ENCODE peak calls at places on chromosome 10, in eight cellular contexts. One of them, this sample, is unnamed.

GRCh38 chr10:30553018-30553624 is 76.4 kb downstream of the LYZL2 start:
- DNase-seq in NCI-H510A: no peak
- DNase-seq in NCI-H187: no peak
- DNase-seq in ovary: no peak
- DNase-seq in activated CD8-positive, alpha-beta T cell treated with anti-CD3 and anti-CD28 coated beads for 36 hours: no peak
- DNase-seq in Caki2: no peak
- DNase-seq in left colon: no peak
- DNase-seq in naive thymus-derived CD8-positive, alpha-beta T cell: no peak
- DNase-seq in this sample: no peak

GRCh38 chr10:119826777-119827176 is 45.9 kb downstream of the MCMBP start:
- DNase-seq in NCI-H510A: no peak
- DNase-seq in NCI-H187: no peak
- DNase-seq in ovary: no peak
- DNase-seq in activated CD8-positive, alpha-beta T cell treated with anti-CD3 and anti-CD28 coated beads for 36 hours: no peak
- DNase-seq in Caki2: no peak
- DNase-seq in left colon: no peak
- DNase-seq in naive thymus-derived CD8-positive, alpha-beta T cell: no peak
- DNase-seq in this sample: no peak

GRCh38 chr10:30013684-30014246 is 45.6 kb downstream of the JCAD start:
- DNase-seq in NCI-H510A: no peak
- DNase-seq in NCI-H187: no peak
- DNase-seq in ovary: peak; percentile 57
- DNase-seq in activated CD8-positive, alpha-beta T cell treated with anti-CD3 and anti-CD28 coated beads for 36 hours: no peak
- DNase-seq in Caki2: no peak
- DNase-seq in left colon: no peak
- DNase-seq in naive thymus-derived CD8-positive, alpha-beta T cell: no peak
- DNase-seq in this sample: no peak

GRCh38 chr10:114188876-114189275 is 9.7 kb downstream of the TDRD1 start:
- DNase-seq in NCI-H510A: no peak
- DNase-seq in NCI-H187: no peak
- DNase-seq in ovary: no peak
- DNase-seq in activated CD8-positive, alpha-beta T cell treated with anti-CD3 and anti-CD28 coated beads for 36 hours: no peak
- DNase-seq in Caki2: no peak
- DNase-seq in left colon: no peak
- DNase-seq in naive thymus-derived CD8-positive, alpha-beta T cell: no peak
- DNase-seq in this sample: no peak

GRCh38 chr10:124532106-124532641 is 70.6 kb downstream of the LHPP start:
- DNase-seq in NCI-H510A: no peak
- DNase-seq in NCI-H187: no peak
- DNase-seq in ovary: no peak
- DNase-seq in activated CD8-positive, alpha-beta T cell treated with anti-CD3 and anti-CD28 coated beads for 36 hours: no peak
- DNase-seq in Caki2: no peak
- DNase-seq in left colon: no peak
- DNase-seq in naive thymus-derived CD8-positive, alpha-beta T cell: no peak
- DNase-seq in this sample: no peak

GRCh38 chr10:92574545-92575377 is 868 bp upstream of the IDE start:
- DNase-seq in NCI-H510A: peak; percentile 69
- DNase-seq in NCI-H187: peak; percentile 44
- DNase-seq in ovary: no peak
- DNase-seq in activated CD8-positive, alpha-beta T cell treated with anti-CD3 and anti-CD28 coated beads for 36 hours: no peak
- DNase-seq in Caki2: no peak
- DNase-seq in left colon: no peak
- DNase-seq in naive thymus-derived CD8-positive, alpha-beta T cell: no peak
- DNase-seq in this sample: peak; percentile 70

GRCh38 chr10:17200035-17200884 is 1.2 kb downstream of the TRDMT1 start:
- DNase-seq in NCI-H510A: no peak
- DNase-seq in NCI-H187: no peak
- DNase-seq in ovary: no peak
- DNase-seq in activated CD8-positive, alpha-beta T cell treated with anti-CD3 and anti-CD28 coated beads for 36 hours: no peak
- DNase-seq in Caki2: no peak
- DNase-seq in left colon: no peak
- DNase-seq in naive thymus-derived CD8-positive, alpha-beta T cell: no peak
- DNase-seq in this sample: no peak

GRCh38 chr10:47287365-47287802 is 12.6 kb upstream of the GDF10 start:
- DNase-seq in NCI-H510A: no peak
- DNase-seq in NCI-H187: no peak
- DNase-seq in ovary: no peak
- DNase-seq in activated CD8-positive, alpha-beta T cell treated with anti-CD3 and anti-CD28 coated beads for 36 hours: no peak
- DNase-seq in Caki2: no peak
- DNase-seq in left colon: no peak
- DNase-seq in naive thymus-derived CD8-positive, alpha-beta T cell: no peak
- DNase-seq in this sample: no peak

GRCh38 chr10:106528702-106529101 is 635.8 kb downstream of the SORCS1 start:
- DNase-seq in NCI-H510A: no peak
- DNase-seq in NCI-H187: no peak
- DNase-seq in ovary: no peak
- DNase-seq in activated CD8-positive, alpha-beta T cell treated with anti-CD3 and anti-CD28 coated beads for 36 hours: no peak
- DNase-seq in Caki2: no peak
- DNase-seq in left colon: no peak
- DNase-seq in naive thymus-derived CD8-positive, alpha-beta T cell: no peak
- DNase-seq in this sample: no peak

GRCh38 chr10:14758994-14759664 is 15.6 kb downstream of the FAM107B start:
- DNase-seq in NCI-H510A: no peak
- DNase-seq in NCI-H187: no peak
- DNase-seq in ovary: no peak
- DNase-seq in activated CD8-positive, alpha-beta T cell treated with anti-CD3 and anti-CD28 coated beads for 36 hours: peak; percentile 37
- DNase-seq in Caki2: no peak
- DNase-seq in left colon: no peak
- DNase-seq in naive thymus-derived CD8-positive, alpha-beta T cell: no peak
- DNase-seq in this sample: no peak

GRCh38 chr10:4013651-4014085 is 228.7 kb upstream of the KLF6 start:
- DNase-seq in NCI-H510A: no peak
- DNase-seq in NCI-H187: no peak
- DNase-seq in ovary: no peak
- DNase-seq in activated CD8-positive, alpha-beta T cell treated with anti-CD3 and anti-CD28 coated beads for 36 hours: peak; percentile 92
- DNase-seq in Caki2: no peak
- DNase-seq in left colon: no peak
- DNase-seq in naive thymus-derived CD8-positive, alpha-beta T cell: no peak
- DNase-seq in this sample: no peak

GRCh38 chr10:100355069-100355468 is 8.0 kb downstream of the SCD start:
- DNase-seq in NCI-H510A: no peak
- DNase-seq in NCI-H187: no peak
- DNase-seq in ovary: no peak
- DNase-seq in activated CD8-positive, alpha-beta T cell treated with anti-CD3 and anti-CD28 coated beads for 36 hours: no peak
- DNase-seq in Caki2: no peak
- DNase-seq in left colon: no peak
- DNase-seq in naive thymus-derived CD8-positive, alpha-beta T cell: no peak
- DNase-seq in this sample: no peak

GRCh38 chr10:9305018-9305655 is 1250.6 kb downstream of the GATA3 start:
- DNase-seq in NCI-H510A: no peak
- DNase-seq in NCI-H187: no peak
- DNase-seq in ovary: no peak
- DNase-seq in activated CD8-positive, alpha-beta T cell treated with anti-CD3 and anti-CD28 coated beads for 36 hours: no peak
- DNase-seq in Caki2: peak; percentile 33
- DNase-seq in left colon: no peak
- DNase-seq in naive thymus-derived CD8-positive, alpha-beta T cell: no peak
- DNase-seq in this sample: peak; percentile 14

GRCh38 chr10:75353183-75353582 is 48.4 kb downstream of the ZNF503 start:
- DNase-seq in NCI-H510A: no peak
- DNase-seq in NCI-H187: no peak
- DNase-seq in ovary: no peak
- DNase-seq in activated CD8-positive, alpha-beta T cell treated with anti-CD3 and anti-CD28 coated beads for 36 hours: no peak
- DNase-seq in Caki2: no peak
- DNase-seq in left colon: no peak
- DNase-seq in naive thymus-derived CD8-positive, alpha-beta T cell: no peak
- DNase-seq in this sample: no peak

GRCh38 chr10:127989481-127989964 is 82.6 kb downstream of the PTPRE start:
- DNase-seq in NCI-H510A: no peak
- DNase-seq in NCI-H187: no peak
- DNase-seq in ovary: no peak
- DNase-seq in activated CD8-positive, alpha-beta T cell treated with anti-CD3 and anti-CD28 coated beads for 36 hours: no peak
- DNase-seq in Caki2: peak; percentile 17
- DNase-seq in left colon: no peak
- DNase-seq in naive thymus-derived CD8-positive, alpha-beta T cell: no peak
- DNase-seq in this sample: no peak

GRCh38 chr10:22682237-22683192 is 31.9 kb downstream of the PIP4K2A start:
- DNase-seq in NCI-H510A: no peak
- DNase-seq in NCI-H187: no peak
- DNase-seq in ovary: no peak
- DNase-seq in activated CD8-positive, alpha-beta T cell treated with anti-CD3 and anti-CD28 coated beads for 36 hours: peak; percentile 85
- DNase-seq in Caki2: peak; percentile 74
- DNase-seq in left colon: no peak
- DNase-seq in naive thymus-derived CD8-positive, alpha-beta T cell: peak; percentile 78
- DNase-seq in this sample: no peak

GRCh38 chr10:9294865-9295264 is 1240.4 kb downstream of the GATA3 start:
- DNase-seq in NCI-H510A: no peak
- DNase-seq in NCI-H187: no peak
- DNase-seq in ovary: no peak
- DNase-seq in activated CD8-positive, alpha-beta T cell treated with anti-CD3 and anti-CD28 coated beads for 36 hours: peak; percentile 13
- DNase-seq in Caki2: no peak
- DNase-seq in left colon: no peak
- DNase-seq in naive thymus-derived CD8-positive, alpha-beta T cell: no peak
- DNase-seq in this sample: no peak

GRCh38 chr10:17375936-17376584 is 78.3 kb downstream of the ST8SIA6 start:
- DNase-seq in NCI-H510A: no peak
- DNase-seq in NCI-H187: no peak
- DNase-seq in ovary: no peak
- DNase-seq in activated CD8-positive, alpha-beta T cell treated with anti-CD3 and anti-CD28 coated beads for 36 hours: peak; percentile 53
- DNase-seq in Caki2: no peak
- DNase-seq in left colon: no peak
- DNase-seq in naive thymus-derived CD8-positive, alpha-beta T cell: no peak
- DNase-seq in this sample: no peak

GRCh38 chr10:118595598-118596425 is at the start of gene PRLHR:
- DNase-seq in NCI-H510A: no peak
- DNase-seq in NCI-H187: peak; percentile 27
- DNase-seq in ovary: peak; percentile 32
- DNase-seq in activated CD8-positive, alpha-beta T cell treated with anti-CD3 and anti-CD28 coated beads for 36 hours: no peak
- DNase-seq in Caki2: peak; percentile 12
- DNase-seq in left colon: no peak
- DNase-seq in naive thymus-derived CD8-positive, alpha-beta T cell: no peak
- DNase-seq in this sample: no peak

GRCh38 chr10:53598914-53599313 is 826.3 kb upstream of the MBL2 start:
- DNase-seq in NCI-H510A: no peak
- DNase-seq in NCI-H187: no peak
- DNase-seq in ovary: no peak
- DNase-seq in activated CD8-positive, alpha-beta T cell treated with anti-CD3 and anti-CD28 coated beads for 36 hours: no peak
- DNase-seq in Caki2: no peak
- DNase-seq in left colon: no peak
- DNase-seq in naive thymus-derived CD8-positive, alpha-beta T cell: no peak
- DNase-seq in this sample: no peak